ENCODE peak calls at places on chromosomes 2 and 18, in four cellular contexts. S is NAMALWA, V is GM10248, O is colonic mucosa. B is an unnamed sample.
A peak's percentile ranks its signal among the peaks of the same experiment; 100 is the strongest.

GRCh38 chr2:134446431-134447091 is 192.7 kb downstream of the MGAT5 start:
- DNase-seq in V (no peak), O (no peak), S (no peak), B (no peak)

GRCh38 chr2:241224068-241224850 is 35.8 kb downstream of the ANO7 start:
- DNase-seq in O (no peak), V (no peak), S (no peak), B (no peak)

GRCh38 chr2:212523756-212524155 is 14.8 kb downstream of the ERBB4 start:
- DNase-seq in V (no peak), S (no peak), O (no peak), B (no peak)

GRCh38 chr2:10257500-10258147 is 45.1 kb upstream of the HPCAL1 start:
- DNase-seq in O (no peak), S (no peak), V (no peak), B (no peak)

GRCh38 chr2:38409136-38409903 is 32.2 kb upstream of the ATL2 start:
- DNase-seq in V (peak; percentile 48), S (peak; percentile 60), O (no peak), B (no peak)

GRCh38 chr2:38533757-38534545 is 68.8 kb downstream of the HNRNPLL start:
- DNase-seq in O (no peak), V (no peak), S (no peak), B (no peak)

GRCh38 chr18:78986018-78986481 is 6.4 kb downstream of the SALL3 start:
- DNase-seq in V (no peak), O (no peak), S (peak; percentile 17), B (no peak)

GRCh38 chr2:12694990-12695774 is 21.6 kb upstream of the TRIB2 start:
- DNase-seq in O (no peak), S (peak; percentile 9), V (no peak), B (no peak)

GRCh38 chr18:59026364-59026763 is 113.3 kb upstream of the SEC11C start:
- DNase-seq in O (no peak), V (no peak), S (no peak), B (no peak)

GRCh38 chr2:113175101-113175628 is 1.4 kb downstream of the PSD4 start:
- DNase-seq in O (no peak), S (peak; percentile 90), V (peak; percentile 91), B (peak; percentile 69)

GRCh38 chr2:77910136-77910535 is 388.0 kb upstream of the LRRTM4 start:
- DNase-seq in O (no peak), V (no peak), S (no peak), B (no peak)

GRCh38 chr18:58532298-58532697 is 96.6 kb downstream of the ALPK2 start:
- DNase-seq in S (no peak), O (no peak), V (no peak), B (no peak)

GRCh38 chr2:121768143-121768755 is 12.8 kb downstream of the TSN start:
- DNase-seq in S (no peak), V (no peak), O (no peak), B (no peak)

GRCh38 chr2:215567504-215567903 is 131.6 kb upstream of the FN1 start:
- DNase-seq in V (no peak), S (peak; percentile 29), O (no peak), B (no peak)

GRCh38 chr2:128424806-128425205 is 106.1 kb upstream of the HS6ST1 start:
- DNase-seq in V (no peak), O (no peak), S (no peak), B (no peak)

GRCh38 chr2:235500761-235501662 is 7.2 kb downstream of the AGAP1 start:
- DNase-seq in S (no peak), V (no peak), O (no peak), B (no peak)

GRCh38 chr2:174573621-174574081 is 24.0 kb downstream of the WIPF1 start:
- DNase-seq in V (no peak), S (no peak), O (no peak), B (peak; percentile 46)

GRCh38 chr2:102116675-102117471 is 25.7 kb upstream of the IL1R1 start:
- DNase-seq in O (no peak), S (no peak), V (no peak), B (no peak)

GRCh38 chr2:190216829-190217228 is 102.8 kb downstream of the HIBCH start:
- DNase-seq in O (no peak), S (peak; percentile 41), V (no peak), B (no peak)

GRCh38 chr2:224253464-224253863 is 148.4 kb downstream of the FAM124B start:
- DNase-seq in S (no peak), V (no peak), O (no peak), B (no peak)

GRCh38 chr2:20868377-20868776 is 45.5 kb upstream of the LDAH start:
- DNase-seq in O (no peak), V (peak; percentile 60), S (no peak), B (no peak)

GRCh38 chr2:155209696-155210449 is 511.4 kb downstream of the KCNJ3 start:
- DNase-seq in O (no peak), S (no peak), V (no peak), B (no peak)

GRCh38 chr2:38615237-38615636 is 12.5 kb upstream of the HNRNPLL start:
- DNase-seq in S (no peak), O (no peak), V (no peak), B (no peak)

GRCh38 chr18:47801817-47802216 is 128.6 kb downstream of the SMAD2 start:
- DNase-seq in O (no peak), S (no peak), V (no peak), B (no peak)

GRCh38 chr2:63023444-63023843 is 27.2 kb upstream of the OTX1 start:
- DNase-seq in V (peak; percentile 18), S (peak; percentile 75), O (no peak), B (no peak)

GRCh38 chr2:70161069-70161534 is 29.7 kb downstream of the C2orf42 start:
- DNase-seq in O (no peak), V (peak; percentile 43), S (no peak), B (no peak)

GRCh38 chr2:200713704-200714064 is 98.0 kb upstream of the BZW1 start:
- DNase-seq in S (no peak), V (no peak), O (no peak), B (no peak)

GRCh38 chr18:77544792-77545191 is 295.1 kb downstream of the GALR1 start:
- DNase-seq in S (no peak), V (no peak), O (no peak), B (no peak)

GRCh38 chr2:75130171-75130570 is 69.1 kb downstream of the TACR1 start:
- DNase-seq in O (no peak), V (no peak), S (peak; percentile 25), B (no peak)

B was measured in T-cell.